ENCODE peak calls at places on chromosomes 13 and 19, in five cellular contexts. A is effector memory CD8-positive, alpha-beta T cell; C is HEK293T; H is ELR; R is pons. N is an unnamed sample.

GRCh38 chr13:36157475-36157874 is 26.3 kb upstream of the DCLK1 start:
- DNase-seq in R (no peak), H (no peak), C (no peak), A (no peak), N (no peak)

GRCh38 chr13:24631922-24632321 is 48.3 kb upstream of the ATP12A start:
- DNase-seq in A (no peak), C (no peak), H (no peak), R (no peak), N (no peak)

GRCh38 chr13:58852076-58852475 is 1220.5 kb downstream of the PCDH17 start:
- DNase-seq in H (no peak), R (no peak), A (no peak), C (no peak), N (no peak)

GRCh38 chr13:111927181-111927540 is 139.8 kb upstream of the SOX1 start:
- DNase-seq in C (no peak), A (no peak), H (no peak), R (no peak), N (no peak)

GRCh38 chr19:14114854-14115253 is 2.7 kb downstream of the PRKACA start:
- DNase-seq in C (peak), A (peak), R (peak), H (peak), N (no peak)

GRCh38 chr19:42284641-42285341 is 15.7 kb downstream of the CIC start:
- DNase-seq in C (no peak), R (peak), A (no peak), H (peak), N (no peak)

GRCh38 chr13:104057851-104058250 is 991.6 kb upstream of the SLC10A2 start:
- DNase-seq in A (no peak), C (no peak), R (no peak), H (peak), N (no peak)

GRCh38 chr13:22422023-22422422 is 751.1 kb downstream of the FGF9 start:
- DNase-seq in R (no peak), H (no peak), A (no peak), C (no peak), N (no peak)

GRCh38 chr13:85864963-85865530 is 65.8 kb upstream of the SLITRK6 start:
- DNase-seq in H (peak), R (peak), A (no peak), C (peak), N (peak)

GRCh38 chr13:57582032-57582431 is 49.5 kb upstream of the PCDH17 start:
- DNase-seq in A (no peak), R (no peak), H (no peak), C (peak), N (no peak)

GRCh38 chr19:4555657-4556561 is 3.6 kb downstream of the SEMA6B start:
- DNase-seq in A (no peak), H (peak), R (no peak), C (peak), N (no peak)

GRCh38 chr13:88345171-88345847 is 674.1 kb downstream of the SLITRK5 start:
- DNase-seq in A (no peak), H (no peak), R (no peak), C (no peak), N (no peak)

GRCh38 chr19:17256130-17256529 is 8.4 kb downstream of the USHBP1 start:
- DNase-seq in A (no peak), R (no peak), C (no peak), H (no peak), N (no peak)

GRCh38 chr19:435707-436412 is 25.0 kb downstream of the SHC2 start:
- DNase-seq in H (no peak), R (no peak), A (no peak), C (no peak), N (no peak)

GRCh38 chr13:85825454-85825853 is 26.2 kb upstream of the SLITRK6 start:
- DNase-seq in A (no peak), C (no peak), R (no peak), H (peak), N (no peak)

GRCh38 chr13:101452519-101453485 is at the start of gene ITGBL1:
- DNase-seq in R (peak), H (peak), C (no peak), A (no peak), N (peak)

GRCh38 chr19:6220385-6221191 is 59.2 kb downstream of the MLLT1 start:
- DNase-seq in C (no peak), A (no peak), R (no peak), H (peak), N (peak)